ENCODE peak calls at places on chromosomes 2 and 18, in four cellular contexts. One of them, this sample, is unnamed.

GRCh38 chr2:206084468-206084869 is 1.5 kb downstream of the INO80D start:
- DNase-seq in fibroblast of mammary gland: peak
- DNase-seq in neural progenitor cell: peak
- DNase-seq in PC-9: no peak
- DNase-seq in this sample: no peak

GRCh38 chr2:55093381-55093780 is 43.1 kb upstream of the RTN4 start:
- DNase-seq in fibroblast of mammary gland: no peak
- DNase-seq in neural progenitor cell: no peak
- DNase-seq in PC-9: peak
- DNase-seq in this sample: no peak

GRCh38 chr2:213281156-213281555 is 3.1 kb upstream of the SPAG16 start:
- DNase-seq in fibroblast of mammary gland: peak
- DNase-seq in neural progenitor cell: no peak
- DNase-seq in PC-9: no peak
- DNase-seq in this sample: no peak

GRCh38 chr18:37864122-37864521 is 298.5 kb upstream of the CELF4 start:
- DNase-seq in fibroblast of mammary gland: no peak
- DNase-seq in neural progenitor cell: no peak
- DNase-seq in PC-9: no peak
- DNase-seq in this sample: no peak

GRCh38 chr18:58025733-58026132 is 18.3 kb upstream of the NEDD4L start:
- DNase-seq in fibroblast of mammary gland: peak
- DNase-seq in neural progenitor cell: no peak
- DNase-seq in PC-9: no peak
- DNase-seq in this sample: no peak

GRCh38 chr2:95270541-95271081 is 3.6 kb upstream of the PROM2 start:
- DNase-seq in fibroblast of mammary gland: no peak
- DNase-seq in neural progenitor cell: no peak
- DNase-seq in PC-9: no peak
- DNase-seq in this sample: no peak

GRCh38 chr2:234673961-234674759 is 177.3 kb upstream of the ARL4C start:
- DNase-seq in fibroblast of mammary gland: peak
- DNase-seq in neural progenitor cell: no peak
- DNase-seq in PC-9: no peak
- DNase-seq in this sample: no peak

GRCh38 chr2:2332381-2332780 is 1.3 kb upstream of the MYT1L start:
- DNase-seq in fibroblast of mammary gland: no peak
- DNase-seq in neural progenitor cell: no peak
- DNase-seq in PC-9: no peak
- DNase-seq in this sample: no peak

GRCh38 chr2:107584577-107584976 is 242.1 kb upstream of the RGPD4 start:
- DNase-seq in fibroblast of mammary gland: peak
- DNase-seq in neural progenitor cell: no peak
- DNase-seq in PC-9: no peak
- DNase-seq in this sample: no peak

GRCh38 chr2:60868589-60869273 is 12.6 kb upstream of the REL start:
- DNase-seq in fibroblast of mammary gland: no peak
- DNase-seq in neural progenitor cell: no peak
- DNase-seq in PC-9: no peak
- DNase-seq in this sample: no peak

GRCh38 chr2:60872510-60872928 is 8.9 kb upstream of the REL start:
- DNase-seq in fibroblast of mammary gland: no peak
- DNase-seq in neural progenitor cell: no peak
- DNase-seq in PC-9: no peak
- DNase-seq in this sample: no peak

GRCh38 chr2:60867007-60867406 is 14.4 kb upstream of the REL start:
- DNase-seq in fibroblast of mammary gland: no peak
- DNase-seq in neural progenitor cell: no peak
- DNase-seq in PC-9: no peak
- DNase-seq in this sample: no peak

GRCh38 chr2:60862642-60863041 is 18.7 kb upstream of the REL start:
- DNase-seq in fibroblast of mammary gland: no peak
- DNase-seq in neural progenitor cell: no peak
- DNase-seq in PC-9: no peak
- DNase-seq in this sample: no peak

DNA sequence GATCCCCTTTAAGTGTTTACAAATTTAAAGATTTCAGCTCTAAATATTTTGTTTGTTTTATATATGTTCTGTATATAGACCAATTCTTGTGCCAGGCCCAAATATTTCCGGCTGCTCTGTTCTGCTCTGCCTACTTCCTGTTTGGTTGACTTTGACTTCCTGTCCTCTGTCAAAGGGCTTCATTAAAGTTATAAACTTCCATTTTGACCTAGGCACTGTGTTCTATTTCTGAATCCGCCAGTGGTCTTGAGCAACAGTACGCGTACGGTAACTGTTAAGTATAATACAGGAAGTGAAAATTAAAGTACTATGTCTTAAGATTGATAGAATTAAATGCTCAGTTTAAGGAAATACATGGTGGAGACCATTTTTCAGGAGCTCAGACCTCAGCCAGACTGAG is 13.5 kb upstream of the REL start:
- DNase-seq in fibroblast of mammary gland: no peak
- DNase-seq in neural progenitor cell: no peak
- DNase-seq in PC-9: no peak
- DNase-seq in this sample: no peak
- H3K4me3 ChIP-seq in fibroblast of mammary gland: no peak
- H3K4me3 ChIP-seq in neural progenitor cell: no peak
- H3K4me3 ChIP-seq in PC-9: no peak
- H3K4me3 ChIP-seq in this sample: no peak

DNA sequence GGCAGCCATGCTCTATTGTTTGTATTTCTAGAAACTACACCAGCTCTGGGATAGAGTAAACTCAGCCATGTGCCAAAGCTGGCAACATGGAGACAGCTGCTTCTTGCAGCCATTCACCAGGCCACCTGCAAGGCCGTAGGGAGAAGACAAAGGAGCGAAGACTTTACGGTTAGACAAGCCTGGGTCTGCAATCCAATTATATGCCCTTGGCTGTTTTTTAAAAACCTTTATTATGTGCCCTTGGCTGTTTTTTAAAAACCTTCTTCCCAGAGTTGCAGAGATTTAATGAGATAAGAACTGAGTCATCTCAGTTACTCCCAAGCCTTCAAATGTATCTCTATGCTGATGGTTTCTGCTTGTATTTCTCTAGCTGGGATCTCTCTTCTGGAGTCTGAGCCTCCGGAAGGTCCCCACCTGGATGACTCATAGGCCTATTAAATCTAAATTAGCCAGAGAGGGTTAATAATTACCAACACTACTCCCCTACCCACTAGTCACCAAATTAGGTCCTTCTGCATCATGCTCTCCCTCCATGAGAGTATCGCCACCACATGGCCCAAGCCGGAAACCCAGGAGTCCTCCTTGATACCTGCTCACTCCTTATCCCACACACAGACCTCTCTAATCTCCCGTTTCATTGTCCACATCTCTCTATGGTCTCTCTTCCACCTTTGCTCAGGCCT is 17.5 kb upstream of the DPP4 start:
- DNase-seq in fibroblast of mammary gland: peak
- DNase-seq in neural progenitor cell: no peak
- DNase-seq in PC-9: no peak
- DNase-seq in this sample: no peak
- TF ChIP-seq CTCF in fibroblast of mammary gland: peak
- TF ChIP-seq CTCF in neural progenitor cell: peak
- TF ChIP-seq CTCF in PC-9: no peak
- TF ChIP-seq CTCF in this sample: no peak

GRCh38 chr2:68363731-68364130 is 1.4 kb upstream of the PLEK start:
- DNase-seq in fibroblast of mammary gland: no peak
- DNase-seq in neural progenitor cell: no peak
- DNase-seq in PC-9: no peak
- DNase-seq in this sample: no peak

GRCh38 chr2:68367918-68368656 is 3.0 kb downstream of the PLEK start:
- DNase-seq in fibroblast of mammary gland: no peak
- DNase-seq in neural progenitor cell: no peak
- DNase-seq in PC-9: no peak
- DNase-seq in this sample: no peak

GRCh38 chr2:68368657-68369339 is 3.7 kb downstream of the PLEK start:
- DNase-seq in fibroblast of mammary gland: peak
- DNase-seq in neural progenitor cell: peak
- DNase-seq in PC-9: no peak
- DNase-seq in this sample: peak

GRCh38 chr2:68365087-68365486 is at the start of gene PLEK:
- DNase-seq in fibroblast of mammary gland: no peak
- DNase-seq in neural progenitor cell: no peak
- DNase-seq in PC-9: no peak
- DNase-seq in this sample: no peak

GRCh38 chr2:68366083-68366560 is 1.0 kb downstream of the PLEK start:
- DNase-seq in fibroblast of mammary gland: no peak
- DNase-seq in neural progenitor cell: no peak
- DNase-seq in PC-9: no peak
- DNase-seq in this sample: no peak
- H3K4me3 ChIP-seq in fibroblast of mammary gland: no peak
- H3K4me3 ChIP-seq in neural progenitor cell: no peak
- H3K4me3 ChIP-seq in PC-9: no peak
- H3K4me3 ChIP-seq in this sample: no peak

GRCh38 chr2:8285081-8285480 is 396.8 kb upstream of the ID2 start:
- DNase-seq in fibroblast of mammary gland: peak
- DNase-seq in neural progenitor cell: peak
- DNase-seq in PC-9: no peak
- DNase-seq in this sample: no peak
- TF ChIP-seq CTCF in fibroblast of mammary gland: peak
- TF ChIP-seq CTCF in neural progenitor cell: peak
- TF ChIP-seq CTCF in PC-9: no peak
- TF ChIP-seq CTCF in this sample: no peak

GRCh38 chr2:20961858-20962257 is 82.0 kb downstream of the APOB start:
- DNase-seq in fibroblast of mammary gland: no peak
- DNase-seq in neural progenitor cell: no peak
- DNase-seq in PC-9: no peak
- DNase-seq in this sample: no peak

GRCh38 chr2:20963867-20964266 is 80.0 kb downstream of the APOB start:
- DNase-seq in fibroblast of mammary gland: no peak
- DNase-seq in neural progenitor cell: no peak
- DNase-seq in PC-9: no peak
- DNase-seq in this sample: no peak

GRCh38 chr2:20962939-20963543 is 80.8 kb downstream of the APOB start:
- DNase-seq in fibroblast of mammary gland: peak
- DNase-seq in neural progenitor cell: peak
- DNase-seq in PC-9: peak
- DNase-seq in this sample: no peak

GRCh38 chr2:20966061-20966460 is 77.8 kb downstream of the APOB start:
- DNase-seq in fibroblast of mammary gland: no peak
- DNase-seq in neural progenitor cell: no peak
- DNase-seq in PC-9: no peak
- DNase-seq in this sample: no peak

DNA sequence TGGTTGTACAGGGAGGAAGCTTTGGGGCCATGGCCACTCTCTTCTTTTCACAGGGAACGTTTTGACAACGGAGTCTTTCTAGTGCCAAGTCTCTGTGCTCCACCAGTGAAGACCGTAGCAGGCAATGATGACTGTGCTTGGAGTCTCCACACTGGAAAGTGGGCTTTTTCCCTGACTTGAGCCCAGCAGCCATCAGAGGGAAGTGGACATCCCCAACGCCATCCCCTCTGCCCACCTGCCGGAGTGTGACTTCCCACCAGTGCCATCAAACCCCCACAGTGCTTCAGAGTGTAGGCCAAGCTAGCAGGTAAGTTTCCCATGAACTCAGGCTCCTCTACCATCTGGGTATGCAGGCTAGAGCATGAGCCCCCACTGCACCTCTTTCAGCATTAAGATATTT is 78.7 kb downstream of the APOB start:
- DNase-seq in fibroblast of mammary gland: no peak
- DNase-seq in neural progenitor cell: no peak
- DNase-seq in PC-9: no peak
- DNase-seq in this sample: no peak
- H3K4me3 ChIP-seq in fibroblast of mammary gland: no peak
- H3K4me3 ChIP-seq in neural progenitor cell: no peak
- H3K4me3 ChIP-seq in PC-9: no peak
- H3K4me3 ChIP-seq in this sample: no peak

GRCh38 chr2:31413876-31414550 is 529 bp downstream of the XDH start:
- DNase-seq in fibroblast of mammary gland: peak
- DNase-seq in neural progenitor cell: peak
- DNase-seq in PC-9: no peak
- DNase-seq in this sample: no peak
- TF ChIP-seq CTCF in fibroblast of mammary gland: peak
- TF ChIP-seq CTCF in neural progenitor cell: peak
- TF ChIP-seq CTCF in PC-9: peak
- TF ChIP-seq CTCF in this sample: peak

DNA sequence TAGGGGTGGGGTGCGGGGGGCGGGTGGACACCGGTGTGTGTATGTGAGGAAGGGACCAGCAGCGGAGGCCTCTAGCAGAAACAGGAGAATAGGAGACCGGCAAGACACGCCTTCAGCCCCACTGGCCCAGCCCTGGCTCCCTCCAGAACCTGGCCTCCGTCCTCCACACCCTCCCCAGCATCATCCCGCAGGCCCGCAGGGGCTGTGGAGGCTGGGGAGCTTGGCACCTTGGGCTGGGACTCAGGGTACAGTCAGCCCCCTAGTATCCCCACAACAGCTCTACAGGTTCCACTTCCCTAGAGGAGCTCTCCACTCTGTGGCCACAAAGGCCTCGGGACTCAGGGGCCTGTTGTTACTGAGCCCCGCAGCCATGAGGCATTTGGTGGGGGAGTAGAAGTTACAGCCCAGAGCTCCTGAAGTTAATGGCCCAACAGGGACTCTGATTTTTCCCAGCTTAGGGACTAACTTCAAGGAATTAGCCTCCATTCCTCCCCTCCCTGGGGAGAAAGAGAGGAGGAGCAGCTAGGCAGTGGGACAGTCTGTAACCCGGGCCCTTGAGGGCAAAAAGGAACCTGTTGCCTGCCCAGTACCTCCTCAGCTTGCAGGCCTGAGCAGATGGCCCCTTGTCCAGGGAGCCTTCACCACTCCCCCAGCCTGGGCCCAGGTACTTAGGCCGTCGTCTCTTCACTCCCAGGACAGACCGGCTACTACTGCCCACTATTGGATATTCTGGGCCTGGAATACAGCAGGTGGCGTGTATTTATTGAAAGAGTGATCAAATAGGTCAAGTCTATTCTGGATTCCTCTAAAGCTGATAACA is 20.0 kb downstream of the SH2D6 start:
- DNase-seq in fibroblast of mammary gland: no peak
- DNase-seq in neural progenitor cell: no peak
- DNase-seq in PC-9: no peak
- DNase-seq in this sample: no peak
- H3K4me3 ChIP-seq in fibroblast of mammary gland: peak
- H3K4me3 ChIP-seq in neural progenitor cell: peak
- H3K4me3 ChIP-seq in PC-9: no peak
- H3K4me3 ChIP-seq in this sample: no peak

DNA sequence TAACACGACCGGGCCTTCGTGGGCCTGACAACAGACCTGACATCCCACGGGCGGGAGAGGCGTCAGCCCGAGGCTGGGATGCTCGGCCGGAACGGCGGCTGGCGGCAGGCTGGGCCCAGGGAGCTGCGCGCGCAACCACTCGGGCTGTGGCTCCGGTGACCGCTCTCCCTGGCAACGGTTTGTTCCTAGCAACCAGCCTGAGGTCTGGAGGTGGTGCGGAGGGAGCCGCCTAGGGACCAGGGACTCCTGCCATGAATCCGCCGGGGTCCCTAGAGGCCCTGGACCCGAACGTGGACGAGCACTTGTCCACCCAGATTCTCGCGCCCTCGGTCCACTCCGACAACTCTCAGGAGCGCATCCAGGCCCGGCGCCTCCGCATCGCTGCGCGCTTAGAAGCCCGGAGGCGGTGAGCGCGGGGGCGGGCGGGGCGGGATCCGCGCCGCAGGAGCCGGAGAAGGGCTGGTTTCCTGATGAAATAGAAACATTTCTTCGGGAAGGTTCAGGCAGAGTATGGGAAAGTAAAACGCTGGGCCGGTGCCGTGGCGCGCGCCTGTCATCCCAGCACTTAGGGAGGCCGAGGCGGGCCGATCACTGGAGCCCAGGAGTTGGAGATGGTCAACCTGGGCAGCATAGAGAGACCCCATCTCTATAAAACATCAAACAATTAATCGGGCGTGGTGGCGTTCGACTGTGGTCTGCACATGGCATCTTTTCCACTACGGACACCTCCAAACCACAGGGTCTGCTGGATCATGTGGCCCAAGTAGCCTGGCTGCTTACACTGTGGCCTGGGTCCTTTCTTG is at the start of gene DRC1:
- DNase-seq in fibroblast of mammary gland: peak
- DNase-seq in neural progenitor cell: peak
- DNase-seq in PC-9: no peak
- DNase-seq in this sample: peak
- TF ChIP-seq CTCF in fibroblast of mammary gland: no peak
- TF ChIP-seq CTCF in neural progenitor cell: peak
- TF ChIP-seq CTCF in PC-9: no peak
- TF ChIP-seq CTCF in this sample: peak

This sample was measured in retinal pigment epithelial cell.